ENCODE peak calls at places on chromosomes 7 and 10, in eight cellular contexts. K is cardiac muscle cell, X is left ventricle myocardium inferior, Y is lower leg skin, T is neural progenitor cell, F is bronchial epithelial cell, W is neural crest cell, J is A549. V is an unnamed sample.

GRCh38 chr10:122239578-122240257 is 31.4 kb upstream of the BTBD16 start:
- DNase-seq in K (peak), X (no peak), Y (no peak), T (no peak), F (no peak), W (no peak), J (no peak), V (no peak)

GRCh38 chr10:29668628-29669027 is 33.9 kb upstream of the SVIL start:
- DNase-seq in K (no peak), X (no peak), Y (no peak), T (no peak), F (peak), W (no peak), J (no peak), V (no peak)

GRCh38 chr10:80070068-80070467 is 8.4 kb upstream of the TMEM254 start:
- DNase-seq in K (no peak), X (no peak), Y (no peak), T (no peak), F (no peak), W (no peak), J (no peak), V (no peak)

GRCh38 chr10:104328916-104329710 is 9.2 kb downstream of the ITPRIP start:
- DNase-seq in K (peak), X (no peak), Y (peak), T (peak), F (peak), W (peak), J (peak), V (no peak)

GRCh38 chr10:122331615-122332446 is 42.7 kb upstream of the PLEKHA1 start:
- DNase-seq in K (no peak), X (no peak), Y (no peak), T (no peak), F (peak), W (no peak), J (peak), V (no peak)

GRCh38 chr7:125899577-125899976 is 970.0 kb upstream of the POT1 start:
- DNase-seq in K (no peak), X (no peak), Y (no peak), T (no peak), F (no peak), W (no peak), J (no peak), V (no peak)

GRCh38 chr7:98514211-98515150 is 102.6 kb upstream of the NPTX2 start:
- DNase-seq in K (no peak), X (no peak), Y (no peak), T (no peak), F (no peak), W (no peak), J (no peak), V (no peak)

GRCh38 chr7:133081119-133081604 is 728 bp downstream of the CHCHD3 start:
- DNase-seq in K (no peak), X (peak), Y (peak), T (peak), F (no peak), W (no peak), J (peak), V (no peak)

GRCh38 chr10:21078410-21079329 is 181.6 kb upstream of the NEBL start:
- DNase-seq in K (peak), X (peak), Y (peak), T (peak), F (peak), W (peak), J (peak), V (peak)

GRCh38 chr10:28632597-28632940 is 44.8 kb upstream of the BAMBI start:
- DNase-seq in K (no peak), X (no peak), Y (no peak), T (no peak), F (no peak), W (no peak), J (no peak), V (no peak)

GRCh38 chr7:16268821-16269768 is 152.2 kb downstream of the CRPPA start:
- DNase-seq in K (peak), X (no peak), Y (peak), T (no peak), F (peak), W (no peak), J (no peak), V (no peak)

GRCh38 chr7:87628780-87629569 is 777 bp downstream of the RUNDC3B start:
- DNase-seq in K (peak), X (no peak), Y (no peak), T (peak), F (peak), W (peak), J (no peak), V (no peak)

GRCh38 chr10:114631678-114632417 is 26.2 kb downstream of the ABLIM1 start:
- DNase-seq in K (peak), X (peak), Y (no peak), T (peak), F (no peak), W (peak), J (peak), V (no peak)

GRCh38 chr7:151838072-151838471 is 38.8 kb downstream of the PRKAG2 start:
- DNase-seq in K (no peak), X (no peak), Y (no peak), T (no peak), F (no peak), W (no peak), J (no peak), V (no peak)

GRCh38 chr7:5689716-5690115 is 91.7 kb downstream of the RNF216 start:
- DNase-seq in K (peak), X (no peak), Y (no peak), T (no peak), F (no peak), W (no peak), J (no peak), V (no peak)

GRCh38 chr7:50339990-50340500 is 35.5 kb downstream of the IKZF1 start:
- DNase-seq in K (no peak), X (no peak), Y (no peak), T (no peak), F (no peak), W (no peak), J (no peak), V (no peak)

GRCh38 chr10:61140765-61141392 is 196.9 kb upstream of the RHOBTB1 start:
- DNase-seq in K (peak), X (no peak), Y (no peak), T (peak), F (peak), W (no peak), J (peak), V (no peak)

GRCh38 chr10:4384254-4384653 is 441.8 kb upstream of the AKR1E2 start:
- DNase-seq in K (peak), X (no peak), Y (no peak), T (no peak), F (no peak), W (no peak), J (no peak), V (no peak)

GRCh38 chr7:22223841-22224240 is 133.1 kb downstream of the RAPGEF5 start:
- DNase-seq in K (peak), X (no peak), Y (no peak), T (no peak), F (no peak), W (no peak), J (no peak), V (no peak)

GRCh38 chr10:89615824-89616223 is 29.2 kb downstream of the PANK1 start:
- DNase-seq in K (peak), X (no peak), Y (no peak), T (no peak), F (no peak), W (no peak), J (no peak), V (no peak)

GRCh38 chr7:140263277-140263676 is 86.5 kb upstream of the KDM7A start:
- DNase-seq in K (no peak), X (no peak), Y (no peak), T (no peak), F (peak), W (no peak), J (no peak), V (no peak)

GRCh38 chr10:127157506-127158205 is 38.7 kb downstream of the INSYN2A start:
- DNase-seq in K (peak), X (no peak), Y (no peak), T (no peak), F (no peak), W (no peak), J (no peak), V (no peak)

GRCh38 chr10:70320751-70321150 is 36.9 kb upstream of the NPFFR1 start:
- DNase-seq in K (no peak), X (no peak), Y (no peak), T (no peak), F (peak), W (no peak), J (no peak), V (no peak)

GRCh38 chr10:95457319-95457886 is 103.8 kb downstream of the SORBS1 start:
- DNase-seq in K (no peak), X (no peak), Y (no peak), T (no peak), F (no peak), W (no peak), J (no peak), V (no peak)

GRCh38 chr10:95454356-95454755 is 106.8 kb downstream of the SORBS1 start:
- DNase-seq in K (no peak), X (no peak), Y (no peak), T (no peak), F (no peak), W (no peak), J (no peak), V (no peak)

GRCh38 chr10:95454940-95455339 is 106.2 kb downstream of the SORBS1 start:
- DNase-seq in K (no peak), X (no peak), Y (no peak), T (no peak), F (no peak), W (no peak), J (no peak), V (no peak)

GRCh38 chr10:95458014-95458413 is 103.2 kb downstream of the SORBS1 start:
- DNase-seq in K (no peak), X (no peak), Y (no peak), T (no peak), F (no peak), W (no peak), J (no peak), V (no peak)

DNA sequence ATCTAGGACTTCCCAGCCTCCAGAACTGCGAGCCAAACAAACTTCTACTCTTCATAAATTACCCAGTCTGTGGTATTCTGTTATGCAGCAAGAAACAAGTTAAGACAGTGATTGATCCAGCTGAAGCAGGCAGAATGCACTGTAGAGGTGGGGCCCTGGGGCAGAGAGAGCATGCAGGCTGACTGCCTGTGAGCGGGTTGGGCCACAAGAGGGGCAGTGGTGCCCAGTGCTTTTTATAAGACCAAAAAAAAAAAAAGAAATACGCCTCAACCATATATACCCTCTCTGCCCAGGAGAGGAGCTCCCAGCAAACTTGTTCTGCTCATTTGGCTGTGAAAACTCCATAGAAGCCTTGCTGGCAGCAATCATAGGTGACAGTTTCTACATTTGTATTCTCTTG is 104.7 kb downstream of the SORBS1 start:
- DNase-seq in K (no peak), X (no peak), Y (no peak), T (no peak), F (peak), W (no peak), J (no peak), V (no peak)
- TF ChIP-seq CTCF in K (no peak), X (peak), Y (no peak), T (no peak), F (no peak), W (peak), J (no peak), V (no peak)

GRCh38 chr7:44797329-44798258 is 1.1 kb downstream of the PPIA start:
- DNase-seq in K (peak), X (peak), Y (peak), T (peak), F (peak), W (peak), J (peak), V (peak)
- TF ChIP-seq CTCF in K (peak), X (peak), Y (no peak), T (peak), F (peak), W (peak), J (peak), V (no peak)

GRCh38 chr7:122546496-122546895 is 152.4 kb downstream of the RNF133 start:
- DNase-seq in K (peak), X (no peak), Y (no peak), T (no peak), F (peak), W (no peak), J (no peak), V (no peak)

GRCh38 chr7:122549578-122549977 is 149.3 kb downstream of the RNF133 start:
- DNase-seq in K (no peak), X (no peak), Y (no peak), T (no peak), F (no peak), W (no peak), J (no peak), V (no peak)

GRCh38 chr7:122544463-122544862 is 154.5 kb downstream of the RNF133 start:
- DNase-seq in K (no peak), X (no peak), Y (peak), T (no peak), F (no peak), W (no peak), J (no peak), V (no peak)

GRCh38 chr7:122543891-122544290 is 155.0 kb downstream of the RNF133 start:
- DNase-seq in K (no peak), X (no peak), Y (no peak), T (no peak), F (no peak), W (no peak), J (no peak), V (no peak)
- TF ChIP-seq CTCF in K (no peak), X (no peak), Y (no peak), T (no peak), F (no peak), W (no peak), J (no peak), V (no peak)

GRCh38 chr7:56287429-56288138 is 171.4 kb upstream of the NUPR2 start:
- DNase-seq in K (no peak), X (peak), Y (no peak), T (no peak), F (peak), W (no peak), J (no peak), V (no peak)
- TF ChIP-seq CTCF in K (no peak), X (no peak), Y (no peak), T (no peak), F (no peak), W (no peak), J (no peak), V (no peak)

GRCh38 chr10:132102071-132102716 is 36.4 kb downstream of the JAKMIP3 start:
- DNase-seq in K (no peak), X (no peak), Y (no peak), T (no peak), F (no peak), W (no peak), J (no peak), V (no peak)

GRCh38 chr10:132102717-132103110 is 37.0 kb downstream of the JAKMIP3 start:
- DNase-seq in K (no peak), X (no peak), Y (no peak), T (no peak), F (no peak), W (no peak), J (no peak), V (no peak)

GRCh38 chr10:132100556-132101349 is 35.0 kb downstream of the JAKMIP3 start:
- DNase-seq in K (no peak), X (no peak), Y (no peak), T (no peak), F (no peak), W (no peak), J (no peak), V (no peak)

GRCh38 chr10:132099701-132100481 is 34.1 kb downstream of the JAKMIP3 start:
- DNase-seq in K (no peak), X (no peak), Y (no peak), T (no peak), F (no peak), W (no peak), J (no peak), V (no peak)

GRCh38 chr10:132101529-132101928 is 35.8 kb downstream of the JAKMIP3 start:
- DNase-seq in K (no peak), X (no peak), Y (no peak), T (no peak), F (no peak), W (no peak), J (no peak), V (no peak)
- TF ChIP-seq CTCF in K (no peak), X (no peak), Y (no peak), T (peak), F (no peak), W (no peak), J (no peak), V (no peak)

DNA sequence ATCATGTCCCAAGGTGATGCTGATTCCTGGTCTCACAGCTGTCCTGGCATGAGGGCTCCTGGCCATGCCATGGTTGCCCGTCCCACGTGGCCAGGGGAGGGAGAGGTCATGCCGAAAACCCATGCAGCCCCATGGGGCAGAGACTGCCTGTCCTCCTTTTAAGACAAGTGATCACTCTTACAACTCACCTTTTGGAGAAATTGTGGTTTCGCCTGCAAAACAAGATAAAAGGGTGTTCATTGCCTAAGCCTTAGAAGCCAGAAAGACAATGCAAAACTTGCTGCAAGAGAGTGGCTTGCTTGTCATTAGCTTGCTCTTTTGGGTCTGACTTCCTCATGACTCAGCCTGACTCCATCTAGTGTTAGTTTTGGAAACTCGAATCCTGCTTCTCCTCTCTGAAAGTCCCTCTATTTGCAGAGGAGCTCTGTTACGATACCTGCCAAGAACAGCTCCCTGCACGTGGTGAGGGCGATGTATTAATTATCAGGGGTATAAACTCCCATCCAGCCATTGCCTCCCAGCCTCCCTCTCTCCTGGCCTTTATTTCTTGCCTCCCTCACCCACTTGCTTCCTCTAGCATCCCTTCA is 26.7 kb downstream of the TMEM273 start:
- DNase-seq in K (peak), X (no peak), Y (no peak), T (peak), F (peak), W (no peak), J (no peak), V (no peak)
- TF ChIP-seq CTCF in K (peak), X (peak), Y (no peak), T (peak), F (peak), W (peak), J (no peak), V (no peak)

DNA sequence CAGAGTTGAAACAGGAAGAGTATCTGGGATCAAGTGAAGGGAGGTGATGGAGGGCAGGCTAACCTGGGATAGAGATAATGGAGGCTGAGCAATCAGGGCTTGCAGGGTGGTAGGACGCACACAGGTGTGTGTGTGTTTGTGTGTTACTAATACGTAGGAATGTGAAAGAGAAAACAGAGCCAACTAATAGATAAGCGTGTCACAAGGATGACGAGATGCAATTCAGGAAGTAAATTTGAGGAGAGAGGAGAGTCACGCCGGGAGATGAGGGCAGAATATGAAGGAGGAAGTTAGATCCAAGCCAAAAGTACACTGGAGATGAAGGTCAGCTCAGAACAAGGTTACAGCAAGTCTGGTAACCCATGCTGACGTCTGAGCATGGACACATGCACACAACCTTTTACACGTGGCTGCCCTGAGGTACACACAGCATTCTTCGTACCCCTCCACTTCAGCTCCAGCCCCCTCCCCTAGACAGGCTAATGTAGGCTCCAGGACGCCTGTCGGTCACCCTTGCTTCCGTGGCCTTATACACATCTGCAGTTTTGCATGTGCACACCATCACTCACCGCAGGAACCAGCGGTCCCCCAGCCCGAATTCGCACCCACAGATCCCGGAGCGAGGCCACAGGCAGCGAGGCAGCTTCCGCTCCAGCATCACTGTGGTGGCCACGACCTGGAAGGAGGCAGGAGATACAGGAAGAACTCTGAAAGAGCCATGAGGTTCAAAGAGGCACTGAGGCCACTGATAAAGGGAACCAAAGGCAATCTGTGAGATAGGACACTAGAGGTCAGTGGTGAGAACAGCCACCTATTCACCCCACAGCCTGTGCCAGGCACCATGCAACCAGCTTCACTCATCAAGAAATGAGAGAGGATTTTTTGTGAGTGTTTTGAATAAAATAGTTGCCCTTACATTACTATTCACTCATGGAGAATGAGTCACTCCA is 23.7 kb upstream of the TRPV6 start:
- DNase-seq in K (peak), X (no peak), Y (no peak), T (peak), F (peak), W (no peak), J (peak), V (no peak)
- TF ChIP-seq CTCF in K (peak), X (peak), Y (no peak), T (peak), F (peak), W (peak), J (peak), V (no peak)

DNA sequence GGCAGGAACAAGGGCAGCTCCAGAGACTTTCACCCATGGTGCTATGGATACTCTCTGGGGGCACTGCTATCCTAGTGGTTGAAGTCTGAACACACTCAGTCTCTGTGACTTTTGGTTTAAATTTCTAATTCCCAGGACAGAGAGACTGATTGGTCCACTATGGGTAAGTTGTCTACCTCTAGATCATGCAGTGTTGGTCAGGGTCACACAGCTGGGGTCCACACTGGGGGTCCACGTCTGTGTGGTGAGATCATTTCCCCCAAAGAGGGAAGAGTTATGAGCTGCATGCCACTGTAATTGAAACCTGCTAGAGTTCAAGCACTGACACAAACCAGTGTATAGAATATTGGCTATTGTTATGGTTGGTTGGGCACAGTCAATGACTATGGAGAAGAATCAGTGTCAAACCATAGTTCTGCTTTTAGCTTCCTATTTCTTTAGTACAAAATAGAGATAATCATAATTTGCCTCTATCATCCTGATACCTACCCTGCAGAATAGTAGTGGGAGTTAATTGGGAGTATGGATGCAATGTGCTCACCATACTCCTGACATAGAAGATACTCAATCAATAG is 101.6 kb downstream of the PRTFDC1 start:
- DNase-seq in K (no peak), X (no peak), Y (no peak), T (no peak), F (no peak), W (no peak), J (no peak), V (no peak)
- TF ChIP-seq CTCF in K (no peak), X (no peak), Y (no peak), T (no peak), F (no peak), W (no peak), J (no peak), V (no peak)

V was measured in omental fat pad.